ENCODE peak calls at places on chromosomes 16 and 17, in ten cellular contexts. M, U, S, T, C, P, H, G, F and N are unnamed samples. For H3K4me1, the result is how much of the 10 kb centered on the place peaks cover.

GRCh38 chr17:48025904-48026502 is 11.6 kb downstream of the COPZ2 start:
- DNase-seq in G (no peak), T (no peak), M (no peak), P (no peak), S (peak), F (no peak), U (no peak), C (no peak), H (no peak), N (no peak)

GRCh38 chr16:30399435-30400186 is 4.4 kb downstream of the ZNF48 start:
- DNase-seq in G (no peak), S (peak), M (no peak), T (no peak), H (peak), P (no peak), C (no peak), U (no peak), F (no peak), N (no peak)

GRCh38 chr16:64278196-64278595 is 843.7 kb downstream of the CDH11 start:
- DNase-seq in S (no peak), F (no peak), C (no peak), P (no peak), H (no peak), T (no peak), G (no peak), U (peak), M (no peak), N (no peak)

GRCh38 chr16:79532785-79533184 is 67.8 kb downstream of the MAF start:
- DNase-seq in U (no peak), F (no peak), C (no peak), G (no peak), M (no peak), H (no peak), T (no peak), P (no peak), S (no peak), N (no peak)

GRCh38 chr17:29645516-29646051 is 22.9 kb upstream of the CORO6 start:
- DNase-seq in H (no peak), S (no peak), C (peak), P (peak), U (peak), G (peak), F (no peak), M (no peak), T (no peak), N (peak)

GRCh38 chr16:85754403-85754802 is 3.5 kb upstream of the C16orf74 start:
- DNase-seq in S (no peak), T (no peak), H (no peak), G (no peak), C (no peak), P (no peak), F (no peak), U (no peak), M (no peak), N (no peak)

GRCh38 chr16:27083861-27084261 is 17.1 kb downstream of the C16orf82 start:
- DNase-seq in U (no peak), T (no peak), S (peak), M (no peak), F (no peak), P (no peak), G (no peak), H (peak), C (peak), N (no peak)

GRCh38 chr17:48544356-48545021 is 420 bp downstream of the HOXB2 start:
- DNase-seq in H (peak), C (peak), M (peak), G (peak), P (peak), U (peak), F (no peak), T (no peak), S (no peak), N (peak)

GRCh38 chr17:77772461-77772897 is 186.0 kb upstream of the TNRC6C start:
- DNase-seq in M (peak), P (no peak), H (peak), S (peak), U (peak), C (peak), F (peak), T (peak), G (peak), N (peak)

GRCh38 chr16:67442581-67443255 is 11.8 kb downstream of the HSD11B2 start:
- DNase-seq in H (no peak), P (no peak), G (no peak), T (no peak), C (no peak), F (no peak), U (no peak), S (no peak), M (no peak), N (no peak)

GRCh38 chr17:79182176-79183160 is 107.8 kb downstream of the ENGASE start:
- DNase-seq in S (no peak), G (no peak), C (no peak), F (no peak), T (no peak), U (no peak), H (no peak), M (no peak), P (no peak), N (no peak)

GRCh38 chr17:17403899-17404576 is 72.8 kb upstream of the MED9 start:
- DNase-seq in S (no peak), M (no peak), C (no peak), T (no peak), P (no peak), U (no peak), H (no peak), F (peak), G (no peak), N (no peak)

GRCh38 chr16:67349172-67349571 is 22.6 kb downstream of the LRRC36 start:
- DNase-seq in C (no peak), S (no peak), H (no peak), M (peak), P (no peak), G (no peak), F (no peak), T (no peak), U (peak), N (peak)

GRCh38 chr16:89444151-89444723 is 46.1 kb downstream of the ANKRD11 start:
- DNase-seq in C (no peak), F (peak), H (no peak), T (no peak), M (no peak), G (no peak), P (no peak), S (no peak), U (no peak), N (no peak)

GRCh38 chr16:73183678-73184092 is 135.8 kb upstream of the ZFHX3 start:
- DNase-seq in C (no peak), G (no peak), S (no peak), T (no peak), H (no peak), U (no peak), M (no peak), P (no peak), F (no peak), N (peak)

GRCh38 chr17:1043601-1044251 is 46.8 kb downstream of the TIMM22 start:
- DNase-seq in H (peak), P (no peak), F (no peak), C (peak), G (peak), T (no peak), U (no peak), S (peak), M (peak), N (peak)

GRCh38 chr17:38746004-38746892 is 1.9 kb downstream of the PCGF2 start:
- DNase-seq in U (no peak), F (no peak), G (no peak), S (peak), H (no peak), P (no peak), M (no peak), C (no peak), T (no peak), N (no peak)

GRCh38 chr17:35254107-35254802 is 11.4 kb downstream of the SLFN5 start:
- DNase-seq in T (peak), S (no peak), P (no peak), H (no peak), M (no peak), G (peak), U (peak), F (no peak), C (no peak), N (peak)

GRCh38 chr16:66199189-66199588 is 167.3 kb upstream of the CDH5 start:
- DNase-seq in G (peak), M (no peak), S (no peak), H (no peak), T (no peak), C (no peak), U (no peak), F (no peak), P (no peak), N (peak)

GRCh38 chr16:78407191-78407590 is 307.7 kb downstream of the WWOX start:
- DNase-seq in S (peak), P (no peak), T (no peak), F (no peak), M (no peak), C (no peak), G (no peak), H (no peak), U (peak), N (no peak)

GRCh38 chr17:32100971-32101631 is 41.2 kb upstream of the RHOT1 start:
- DNase-seq in M (no peak), C (no peak), G (no peak), S (no peak), T (no peak), U (no peak), H (no peak), P (peak), F (no peak), N (no peak)

GRCh38 chr17:606501-607243 is 108.0 kb downstream of the VPS53 start:
- DNase-seq in S (no peak), M (no peak), C (no peak), F (no peak), T (no peak), G (no peak), P (no peak), U (no peak), H (no peak), N (no peak)

GRCh38 chr17:20925091-20925490 is 117.7 kb downstream of the USP22 start:
- DNase-seq in F (no peak), G (no peak), S (no peak), P (no peak), U (no peak), C (no peak), H (no peak), T (no peak), M (no peak), N (no peak)

GRCh38 chr17:36544049-36544319 is 735 bp upstream of the GGNBP2 start:
- DNase-seq in H (peak), U (peak), T (peak), P (no peak), G (peak), M (peak), S (peak), C (no peak), F (peak), N (peak)

GRCh38 chr16:50329446-50330189 is 39.2 kb downstream of the BRD7 start:
- DNase-seq in M (no peak), P (no peak), F (no peak), T (no peak), G (no peak), H (no peak), S (peak), U (peak), C (no peak), N (peak)

GRCh38 chr17:83064732-83065659 is 14.4 kb upstream of the METRNL start:
- DNase-seq in C (peak), M (no peak), G (no peak), P (peak), T (no peak), S (no peak), H (peak), U (no peak), F (no peak), N (no peak)

GRCh38 chr16:88705076-88705684 is 1.0 kb downstream of the RNF166 start:
- DNase-seq in U (peak), H (no peak), M (no peak), P (no peak), S (no peak), G (peak), C (no peak), T (no peak), F (no peak), N (peak)

GRCh38 chr17:68048996-68049395 is 13.5 kb downstream of the KPNA2 start:
- DNase-seq in T (no peak), H (peak), C (no peak), F (no peak), U (no peak), P (no peak), G (no peak), M (no peak), S (peak), N (no peak)

GRCh38 chr17:62058611-62059010 is 6.5 kb downstream of the MED13 start:
- DNase-seq in C (no peak), H (no peak), G (no peak), P (no peak), F (no peak), U (no peak), T (no peak), S (no peak), M (no peak), N (no peak)

GRCh38 chr16:72113616-72113945 is 19.9 kb downstream of the DHX38 start:
- DNase-seq in G (no peak), M (no peak), C (no peak), H (no peak), F (no peak), P (no peak), T (no peak), U (no peak), S (no peak), N (no peak)

GRCh38 chr16:72112452-72112792 is 18.8 kb downstream of the DHX38 start:
- DNase-seq in S (peak), P (no peak), G (no peak), T (no peak), H (no peak), M (no peak), C (no peak), F (no peak), U (no peak), N (no peak)

GRCh38 chr16:72112906-72113615 is 19.4 kb downstream of the DHX38 start:
- DNase-seq in G (peak), T (no peak), S (no peak), F (no peak), M (no peak), U (no peak), C (no peak), P (no peak), H (no peak), N (no peak)

GRCh38 chr16:72110662-72111615 is 17.3 kb downstream of the DHX38 start:
- DNase-seq in F (no peak), T (no peak), M (no peak), P (no peak), C (no peak), U (no peak), S (no peak), G (no peak), H (no peak), N (no peak)

DNA sequence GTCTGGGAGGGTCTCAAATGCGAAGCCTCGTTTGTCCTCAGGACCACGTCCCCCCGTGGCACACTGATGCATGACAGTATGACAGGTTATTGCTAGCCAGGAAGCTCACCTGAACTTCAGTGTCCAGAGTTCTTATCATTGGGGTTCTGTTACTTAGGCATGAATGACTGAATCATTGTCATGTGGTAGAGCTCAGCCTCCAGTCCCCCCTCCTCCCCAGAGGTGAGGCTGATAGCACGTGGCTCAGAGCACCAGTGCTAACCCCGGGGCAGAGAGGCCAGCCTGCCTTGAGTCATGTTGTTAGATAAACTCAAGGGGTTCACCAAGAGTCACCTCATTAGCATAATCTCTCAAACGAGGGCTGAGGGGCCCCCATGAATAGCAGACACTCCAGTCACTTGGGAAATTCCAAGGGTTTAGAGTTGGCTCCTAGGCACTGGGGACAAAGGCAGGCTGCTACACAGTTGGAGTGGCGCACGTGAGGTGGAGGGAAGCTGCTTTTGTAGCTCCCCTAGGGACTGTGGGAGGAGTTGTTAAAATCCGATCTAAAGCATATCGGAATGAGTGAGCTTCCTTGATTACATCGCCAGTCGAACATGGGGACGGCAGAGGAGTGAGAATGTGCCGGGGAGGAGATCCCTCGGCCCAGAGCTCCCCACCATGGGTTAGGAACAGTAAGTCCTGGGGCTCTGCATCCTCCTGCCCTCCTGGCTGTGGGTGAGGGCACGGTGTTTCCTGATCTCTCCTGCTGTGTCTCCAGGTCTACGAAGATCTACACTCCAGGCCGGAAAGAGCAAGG is 18.2 kb downstream of the DHX38 start:
- DNase-seq in G (no peak), H (no peak), S (peak), C (no peak), P (no peak), T (no peak), M (no peak), U (no peak), F (no peak), N (no peak)
- H3K4me1 ChIP-seq in G (under half), H (under half), S (under half), C (under half), P (under half), T (under half), M (under half), U (under half), F (under half), N (under half)

DNA sequence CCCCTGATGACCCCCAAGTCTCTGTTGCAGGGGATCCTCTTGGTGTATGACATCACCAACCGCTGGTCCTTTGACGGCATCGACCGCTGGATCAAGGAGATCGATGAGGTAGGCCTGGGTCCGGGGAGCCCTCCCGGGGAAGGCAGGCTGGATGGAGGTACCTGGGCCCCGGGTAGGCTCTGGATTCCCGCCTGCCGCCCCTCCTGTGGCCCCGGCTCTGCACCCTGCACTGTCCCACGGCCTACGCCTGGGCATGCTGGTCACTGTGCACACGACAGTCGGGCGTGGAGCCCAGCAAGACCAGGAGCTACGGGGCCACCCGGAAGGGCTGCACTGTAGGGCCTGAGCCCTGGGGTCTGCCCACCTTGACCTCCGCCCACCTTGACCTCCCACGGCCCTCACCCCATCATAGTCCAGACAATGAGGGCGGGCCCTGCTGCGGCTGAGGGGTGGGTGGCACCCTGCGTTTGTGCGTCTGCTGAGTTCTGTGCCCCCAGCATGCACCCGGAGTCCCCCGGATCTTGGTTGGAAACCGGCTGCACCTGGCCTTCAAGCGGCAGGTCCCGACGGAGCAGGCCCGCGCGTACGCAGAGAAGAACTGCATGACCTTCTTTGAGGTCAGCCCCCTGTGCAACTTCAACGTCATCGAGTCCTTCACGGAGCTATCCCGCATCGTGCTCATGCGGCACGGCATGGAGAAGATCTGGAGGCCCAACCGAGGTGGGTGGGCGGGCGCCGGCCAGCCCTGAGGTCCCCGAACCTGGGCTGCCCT is 5.2 kb upstream of the WFIKKN1 start:
- DNase-seq in F (no peak), U (no peak), S (no peak), P (peak), M (no peak), C (no peak), T (no peak), H (no peak), G (no peak), N (no peak)
- H3K4me1 ChIP-seq in F (under half), U (under half), S (under half), P (under half), M (under half), C (under half), T (half or more), H (under half), G (under half), N (under half)

GRCh38 chr17:57545836-57546305 is 199.2 kb downstream of the CCDC182 start:
- DNase-seq in P (no peak), C (no peak), T (no peak), H (no peak), S (no peak), U (no peak), M (peak), F (no peak), G (no peak), N (no peak)
- H3K4me1 ChIP-seq in P (under half), C (under half), T (half or more), H (under half), S (under half), U (under half), M (under half), F (half or more), G (under half), N (under half)

GRCh38 chr17:63705657-63706056 is 5.7 kb upstream of the LIMD2 start:
- DNase-seq in U (no peak), P (peak), S (no peak), F (no peak), G (no peak), T (no peak), C (no peak), H (no peak), M (no peak), N (no peak)

GRCh38 chr17:63706346-63707102 is 6.6 kb upstream of the LIMD2 start:
- DNase-seq in T (no peak), G (no peak), M (no peak), S (no peak), F (no peak), H (no peak), C (no peak), U (no peak), P (peak), N (no peak)

GRCh38 chr17:63703556-63704258 is 3.8 kb upstream of the LIMD2 start:
- DNase-seq in M (no peak), F (no peak), P (peak), S (no peak), T (no peak), H (no peak), U (no peak), C (no peak), G (no peak), N (no peak)

GRCh38 chr17:63704259-63704576 is 4.3 kb upstream of the LIMD2 start:
- DNase-seq in U (no peak), M (no peak), H (no peak), C (no peak), S (no peak), G (no peak), T (no peak), F (no peak), P (peak), N (no peak)

DNA sequence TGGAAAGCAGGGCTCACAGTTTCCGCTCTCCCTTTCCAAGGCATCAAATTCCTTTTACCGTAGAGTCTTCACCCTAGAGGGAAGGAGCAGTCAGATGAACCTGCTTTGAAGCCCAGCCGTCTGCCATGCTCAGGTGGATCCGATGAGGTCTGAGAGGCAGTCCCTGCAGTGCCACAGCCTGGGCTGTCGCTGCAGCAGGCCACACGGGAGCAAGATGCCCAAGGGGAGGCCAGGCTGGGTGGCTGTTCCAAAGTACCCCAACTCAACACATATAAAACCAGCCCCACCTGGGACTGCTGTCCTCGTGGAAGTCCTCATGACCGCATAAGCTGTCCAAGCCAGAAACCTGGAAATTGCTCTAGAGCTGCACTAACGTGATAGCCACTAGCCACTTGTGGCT is 4.9 kb upstream of the LIMD2 start:
- DNase-seq in C (no peak), P (peak), T (no peak), M (no peak), G (no peak), H (no peak), S (no peak), F (no peak), U (no peak), N (no peak)
- H3K4me1 ChIP-seq in C (under half), P (under half), T (under half), M (under half), G (under half), H (under half), S (under half), F (under half), U (under half), N (under half)